ENCODE peak calls at places on chromosomes 12 and 14, in ten cellular contexts. B, X, N, Z, O, C, F, S, G and Q are unnamed samples.

GRCh38 chr14:71933026-71933587 is 878 bp downstream of the RGS6 start:
- DNase-seq in B (no peak), X (no peak), N (no peak), Z (peak), O (no peak), C (no peak), F (no peak), S (peak), G (no peak), Q (no peak)

GRCh38 chr12:15698377-15698867 is 90.8 kb downstream of the EPS8 start:
- DNase-seq in B (peak), X (no peak), N (no peak), Z (no peak), O (no peak), C (no peak), F (no peak), S (no peak), G (no peak), Q (no peak)

GRCh38 chr12:98543701-98544100 is 28.3 kb downstream of the TMPO start:
- DNase-seq in B (no peak), X (no peak), N (no peak), Z (no peak), O (peak), C (no peak), F (no peak), S (no peak), G (no peak), Q (no peak)

GRCh38 chr12:50061172-50061571 is 3.8 kb downstream of the ASIC1 start:
- DNase-seq in B (no peak), X (no peak), N (no peak), Z (no peak), O (no peak), C (no peak), F (no peak), S (no peak), G (no peak), Q (no peak)

GRCh38 chr14:72801381-72801812 is 92.5 kb downstream of the DPF3 start:
- DNase-seq in B (peak), X (no peak), N (peak), Z (no peak), O (peak), C (no peak), F (peak), S (no peak), G (no peak), Q (peak)

GRCh38 chr14:83826838-83827237 is 1703.1 kb upstream of the FLRT2 start:
- DNase-seq in B (peak), X (no peak), N (no peak), Z (no peak), O (peak), C (no peak), F (no peak), S (no peak), G (no peak), Q (no peak)

GRCh38 chr14:85344847-85345591 is 184.9 kb upstream of the FLRT2 start:
- DNase-seq in B (no peak), X (no peak), N (no peak), Z (no peak), O (no peak), C (no peak), F (no peak), S (no peak), G (no peak), Q (no peak)

GRCh38 chr14:87334997-87335675 is 657.8 kb downstream of the GALC start:
- DNase-seq in B (no peak), X (no peak), N (no peak), Z (no peak), O (peak), C (no peak), F (peak), S (no peak), G (no peak), Q (no peak)

GRCh38 chr12:25992026-25992782 is 33.7 kb downstream of the RASSF8 start:
- DNase-seq in B (no peak), X (peak), N (no peak), Z (no peak), O (no peak), C (no peak), F (peak), S (no peak), G (peak), Q (peak)

GRCh38 chr12:83514372-83514771 is 827.7 kb downstream of the TMTC2 start:
- DNase-seq in B (no peak), X (no peak), N (no peak), Z (no peak), O (no peak), C (no peak), F (peak), S (no peak), G (no peak), Q (peak)

GRCh38 chr12:55716582-55717396 is 943 bp downstream of the BLOC1S1 start:
- DNase-seq in B (no peak), X (no peak), N (no peak), Z (no peak), O (peak), C (no peak), F (peak), S (no peak), G (no peak), Q (no peak)

GRCh38 chr12:1592444-1593231 is 1.7 kb downstream of the FBXL14 start:
- DNase-seq in B (no peak), X (peak), N (no peak), Z (peak), O (peak), C (peak), F (peak), S (peak), G (no peak), Q (peak)

GRCh38 chr12:115035536-115036107 is 351.6 kb upstream of the TBX3 start:
- DNase-seq in B (no peak), X (no peak), N (no peak), Z (no peak), O (no peak), C (no peak), F (no peak), S (no peak), G (no peak), Q (no peak)
- TF ChIP-seq CTCF in B (no peak), X (no peak), N (no peak), Z (no peak), O (no peak), C (no peak), F (no peak), S (no peak), G (no peak), Q (no peak)

DNA sequence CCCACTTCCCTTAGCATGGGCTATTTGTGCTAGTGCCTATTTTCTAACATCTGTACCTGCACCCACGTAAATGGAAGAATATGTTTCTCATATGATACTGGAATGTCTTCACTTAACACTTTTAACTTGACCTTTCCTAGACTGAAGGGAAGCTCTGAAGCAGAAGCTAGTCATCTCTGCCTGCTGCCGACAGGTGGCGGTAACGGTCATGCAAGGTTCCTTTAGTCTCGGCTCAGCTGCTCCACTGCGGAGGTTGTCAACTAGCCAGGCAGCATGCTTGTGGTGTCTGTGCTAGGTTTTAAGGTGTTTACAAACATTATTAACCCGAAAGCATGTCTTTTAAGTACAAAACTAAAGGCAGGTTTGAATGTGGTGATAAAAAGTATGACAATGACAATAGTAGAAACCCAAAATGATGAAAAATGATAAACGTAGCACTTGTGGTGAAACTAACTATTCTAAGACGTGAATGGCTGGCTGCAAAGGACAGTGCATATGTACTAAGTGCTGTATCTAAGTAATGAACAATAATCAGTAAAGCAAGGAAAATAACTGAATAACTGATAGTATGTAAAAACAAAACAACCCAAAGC is 117.2 kb downstream of the GRIN2B start:
- DNase-seq in B (peak), X (peak), N (peak), Z (peak), O (peak), C (peak), F (peak), S (peak), G (peak), Q (peak)
- TF ChIP-seq CTCF in B (peak), X (peak), N (peak), Z (peak), O (peak), C (peak), F (peak), S (peak), G (peak), Q (peak)

DNA sequence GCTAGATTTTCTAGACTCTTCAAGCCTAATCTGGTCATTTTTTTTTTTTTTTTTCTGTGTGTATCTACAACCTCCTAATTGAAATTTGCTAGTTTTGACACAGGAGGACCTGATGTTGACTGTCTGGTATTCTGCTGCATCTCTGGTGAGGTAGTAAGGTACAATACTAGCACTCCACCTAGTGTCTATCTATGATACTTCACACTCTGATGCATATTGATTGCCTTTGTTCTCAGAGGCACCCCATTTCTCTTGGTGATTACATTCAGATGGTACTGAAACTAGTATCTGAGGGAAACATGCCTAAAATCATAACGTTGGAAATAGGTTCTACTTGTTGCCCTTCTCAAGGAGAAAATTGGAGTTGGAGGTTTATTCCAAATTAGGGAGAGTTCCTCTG is 930.5 kb upstream of the NOVA1 start:
- DNase-seq in B (peak), X (no peak), N (no peak), Z (no peak), O (peak), C (no peak), F (peak), S (no peak), G (no peak), Q (no peak)
- TF ChIP-seq CTCF in B (peak), X (no peak), N (no peak), Z (peak), O (peak), C (peak), F (peak), S (peak), G (no peak), Q (no peak)

DNA sequence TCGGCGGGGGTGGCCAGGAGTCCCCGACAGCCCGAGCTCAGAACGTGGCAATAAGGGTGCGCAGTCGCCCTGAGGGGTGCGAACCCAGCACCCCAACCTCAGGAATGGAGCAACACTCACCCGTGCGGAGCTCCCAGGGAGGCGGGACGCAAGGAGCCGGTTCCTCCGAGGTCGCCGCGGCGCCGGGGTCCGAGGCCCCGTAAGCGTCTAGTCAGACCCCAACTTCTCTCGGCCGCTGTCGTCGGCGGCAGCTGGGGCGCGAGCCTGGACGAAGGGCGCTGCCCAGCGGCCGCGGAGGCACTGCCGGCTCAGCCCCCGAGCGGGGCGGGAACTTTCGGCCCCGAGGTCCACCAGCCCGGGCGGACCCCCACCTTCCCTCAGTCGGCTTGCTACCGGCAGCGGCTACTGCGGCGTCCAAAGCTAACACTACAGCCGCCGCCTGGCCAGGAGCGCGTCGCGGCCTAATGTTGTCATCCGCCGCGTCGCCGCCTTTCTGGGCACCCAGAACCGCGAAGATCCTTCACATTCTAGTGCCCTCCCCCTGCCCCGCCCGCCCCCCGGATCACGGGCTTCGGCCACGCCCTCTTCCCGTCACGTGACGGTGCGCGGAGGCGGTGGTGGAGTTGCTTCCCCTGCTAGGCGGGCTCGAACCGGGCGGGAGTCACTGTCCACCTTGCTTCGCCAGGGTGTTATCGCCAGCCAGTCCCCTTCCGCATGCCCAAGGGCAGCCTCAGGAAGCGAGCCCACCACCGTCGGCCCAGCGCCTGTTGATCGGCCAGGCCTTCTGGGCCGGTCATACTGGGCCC is at the start of gene OSBPL8:
- DNase-seq in B (peak), X (peak), N (peak), Z (peak), O (peak), C (peak), F (peak), S (peak), G (peak), Q (peak)
- TF ChIP-seq CTCF in B (peak), X (peak), N (no peak), Z (peak), O (no peak), C (peak), F (peak), S (peak), G (no peak), Q (no peak)

GRCh38 chr12:124705545-124706138 is 138.2 kb upstream of the NCOR2 start:
- DNase-seq in B (no peak), X (no peak), N (no peak), Z (no peak), O (no peak), C (no peak), F (no peak), S (no peak), G (no peak), Q (no peak)

GRCh38 chr12:124713436-124714082 is 146.1 kb upstream of the NCOR2 start:
- DNase-seq in B (no peak), X (no peak), N (peak), Z (peak), O (peak), C (no peak), F (no peak), S (peak), G (peak), Q (no peak)

GRCh38 chr12:124713041-124713435 is 145.6 kb upstream of the NCOR2 start:
- DNase-seq in B (no peak), X (peak), N (no peak), Z (peak), O (no peak), C (peak), F (no peak), S (peak), G (peak), Q (peak)

GRCh38 chr12:124715121-124715990 is 147.9 kb upstream of the NCOR2 start:
- DNase-seq in B (peak), X (peak), N (no peak), Z (no peak), O (peak), C (peak), F (peak), S (no peak), G (no peak), Q (peak)

DNA sequence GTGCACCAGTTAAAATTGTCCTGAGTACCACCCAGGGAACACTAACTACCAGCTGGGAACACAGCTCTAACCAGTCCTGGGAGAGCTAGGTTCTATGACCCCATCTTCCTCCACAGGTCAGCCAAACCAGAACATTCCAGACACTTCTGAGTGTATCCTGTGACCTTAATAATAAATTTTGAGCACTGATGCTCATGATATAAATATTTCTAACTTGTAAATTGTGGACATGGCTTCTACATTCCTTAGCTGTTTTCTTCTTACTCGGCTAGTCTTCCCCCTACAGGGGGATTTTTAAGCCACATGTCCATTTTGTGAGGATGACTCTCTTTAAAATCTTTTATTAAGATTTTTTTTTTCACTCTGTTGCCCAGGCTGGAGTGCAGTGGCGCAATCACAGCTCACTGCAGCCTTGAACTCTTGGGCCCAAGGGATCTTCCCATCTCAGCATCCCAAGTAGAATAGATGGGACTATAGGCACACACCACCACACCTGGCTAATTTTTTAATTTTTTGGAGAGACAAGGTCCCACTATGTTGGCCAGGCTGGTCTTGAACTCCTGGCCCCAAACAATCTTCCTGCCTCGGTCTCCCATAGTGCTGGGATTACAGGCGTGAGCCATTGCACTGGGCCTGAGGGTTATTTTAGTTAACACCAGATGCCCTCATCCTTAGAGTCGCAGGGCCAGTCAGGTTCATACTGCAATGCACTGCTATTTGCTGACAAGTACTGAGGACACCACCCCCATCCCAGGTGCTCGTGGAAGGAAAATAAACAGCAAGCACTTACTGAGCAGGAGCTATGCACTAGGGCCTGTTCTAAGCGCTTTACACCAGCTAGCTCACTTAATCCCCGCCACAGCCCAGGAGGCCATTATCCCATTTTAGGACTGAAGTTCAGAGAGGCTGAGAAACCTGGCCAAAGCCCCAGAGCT is 142.6 kb upstream of the NCOR2 start:
- DNase-seq in B (no peak), X (no peak), N (peak), Z (no peak), O (peak), C (no peak), F (no peak), S (no peak), G (peak), Q (no peak)
- TF ChIP-seq CTCF in B (no peak), X (no peak), N (peak), Z (no peak), O (peak), C (peak), F (no peak), S (no peak), G (no peak), Q (no peak)

GRCh38 chr12:32305163-32305562 is 94.2 kb upstream of the FGD4 start:
- DNase-seq in B (peak), X (no peak), N (no peak), Z (no peak), O (peak), C (no peak), F (peak), S (no peak), G (no peak), Q (peak)
- TF ChIP-seq CTCF in B (peak), X (peak), N (no peak), Z (peak), O (peak), C (peak), F (peak), S (peak), G (peak), Q (peak)

GRCh38 chr12:120625557-120626419 is 14.6 kb upstream of the CABP1 start:
- DNase-seq in B (peak), X (no peak), N (no peak), Z (no peak), O (no peak), C (no peak), F (peak), S (peak), G (no peak), Q (no peak)
- TF ChIP-seq CTCF in B (peak), X (no peak), N (no peak), Z (no peak), O (peak), C (peak), F (no peak), S (peak), G (no peak), Q (no peak)

DNA sequence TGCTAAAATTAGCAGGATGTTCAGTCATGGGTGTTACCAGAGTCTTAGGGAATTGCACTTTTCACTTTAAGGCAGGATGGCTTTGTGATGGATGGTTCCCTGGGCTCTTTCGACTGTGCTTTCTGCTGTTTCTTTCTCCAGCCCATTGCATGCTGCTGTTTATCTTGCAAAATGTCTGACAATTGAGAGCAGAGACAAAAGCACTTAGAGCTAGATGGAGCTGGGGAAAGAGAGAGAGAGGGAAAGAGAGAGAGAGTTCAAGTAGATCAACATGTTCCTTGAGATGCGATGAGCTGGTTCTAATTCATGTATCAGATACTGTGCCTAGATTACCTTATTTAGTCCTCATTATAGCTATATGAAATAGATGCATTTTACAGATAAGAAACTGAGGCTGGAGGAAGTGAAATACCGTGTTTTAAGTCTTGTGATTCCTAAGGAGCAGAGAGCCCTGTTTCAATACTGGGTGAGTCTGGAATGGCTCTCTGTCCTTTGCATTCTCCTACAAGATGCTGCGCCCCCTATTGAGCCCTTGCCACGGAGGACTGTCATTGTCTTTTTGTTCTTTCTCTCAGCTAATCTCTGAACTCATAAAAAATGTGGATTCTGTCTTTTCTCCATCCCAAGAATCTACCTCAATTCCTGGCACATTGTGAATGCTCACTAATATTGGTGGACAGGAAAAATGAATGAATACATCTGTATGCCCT is 227.9 kb downstream of the ALG10B start:
- DNase-seq in B (peak), X (no peak), N (no peak), Z (no peak), O (no peak), C (no peak), F (no peak), S (no peak), G (no peak), Q (no peak)
- TF ChIP-seq CTCF in B (peak), X (no peak), N (no peak), Z (no peak), O (no peak), C (no peak), F (no peak), S (no peak), G (no peak), Q (no peak)